ENCODE peak calls at places on chromosomes 12 and 14, in six cellular contexts. One of them, this sample, is unnamed.

GRCh38 chr14:103103461-103104388 is 9.2 kb downstream of the EXOC3L4 start:
- DNase-seq in mammary epithelial cell: peak; percentile 48
- DNase-seq in transverse colon: peak; percentile 84
- DNase-seq in MM.1S: no peak
- DNase-seq in upper lobe of right lung: peak; percentile 82
- DNase-seq in tibial artery: no peak
- DNase-seq in this sample: no peak

GRCh38 chr12:80892597-80893445 is 44.9 kb downstream of the LIN7A start:
- DNase-seq in transverse colon: no peak
- DNase-seq in MM.1S: no peak
- DNase-seq in tibial artery: no peak
- DNase-seq in upper lobe of right lung: no peak
- DNase-seq in mammary epithelial cell: no peak
- DNase-seq in this sample: peak; percentile 22

GRCh38 chr12:42946776-42947435 is 357.4 kb upstream of the PRICKLE1 start:
- DNase-seq in transverse colon: no peak
- DNase-seq in mammary epithelial cell: peak; percentile 53
- DNase-seq in tibial artery: no peak
- DNase-seq in MM.1S: no peak
- DNase-seq in upper lobe of right lung: no peak
- DNase-seq in this sample: no peak

GRCh38 chr14:62006116-62006737 is 244.0 kb downstream of the SNAPC1 start:
- DNase-seq in mammary epithelial cell: no peak
- DNase-seq in tibial artery: no peak
- DNase-seq in transverse colon: no peak
- DNase-seq in upper lobe of right lung: no peak
- DNase-seq in MM.1S: no peak
- DNase-seq in this sample: no peak

GRCh38 chr12:19498099-19498498 is 58.8 kb downstream of the AEBP2 start:
- DNase-seq in upper lobe of right lung: no peak
- DNase-seq in tibial artery: no peak
- DNase-seq in transverse colon: no peak
- DNase-seq in mammary epithelial cell: no peak
- DNase-seq in MM.1S: no peak
- DNase-seq in this sample: no peak

GRCh38 chr12:76470028-76470939 is 89.3 kb downstream of the OSBPL8 start:
- DNase-seq in transverse colon: no peak
- DNase-seq in upper lobe of right lung: no peak
- DNase-seq in mammary epithelial cell: peak; percentile 79
- DNase-seq in tibial artery: no peak
- DNase-seq in MM.1S: peak; percentile 45
- DNase-seq in this sample: peak; percentile 48

GRCh38 chr14:66606826-66607225 is 98.9 kb downstream of the GPHN start:
- DNase-seq in mammary epithelial cell: no peak
- DNase-seq in tibial artery: no peak
- DNase-seq in MM.1S: no peak
- DNase-seq in transverse colon: no peak
- DNase-seq in upper lobe of right lung: no peak
- DNase-seq in this sample: no peak

GRCh38 chr14:61034416-61035100 is 53.5 kb downstream of the SLC38A6 start:
- DNase-seq in tibial artery: no peak
- DNase-seq in upper lobe of right lung: no peak
- DNase-seq in MM.1S: peak; percentile 47
- DNase-seq in mammary epithelial cell: peak; percentile 34
- DNase-seq in transverse colon: peak; percentile 15
- DNase-seq in this sample: peak; percentile 15

GRCh38 chr12:8014836-8015235 is 17.7 kb upstream of the FOXJ2 start:
- DNase-seq in tibial artery: no peak
- DNase-seq in MM.1S: no peak
- DNase-seq in upper lobe of right lung: no peak
- DNase-seq in transverse colon: no peak
- DNase-seq in mammary epithelial cell: no peak
- DNase-seq in this sample: no peak

GRCh38 chr14:67571275-67571990 is 28.6 kb downstream of the PIGH start:
- DNase-seq in mammary epithelial cell: peak; percentile 37
- DNase-seq in tibial artery: peak; percentile 71
- DNase-seq in MM.1S: peak; percentile 42
- DNase-seq in upper lobe of right lung: peak; percentile 81
- DNase-seq in transverse colon: peak; percentile 70
- DNase-seq in this sample: peak; percentile 37

GRCh38 chr12:51863921-51864700 is 15.6 kb upstream of the FIGNL2 start:
- DNase-seq in tibial artery: no peak
- DNase-seq in transverse colon: no peak
- DNase-seq in upper lobe of right lung: peak; percentile 60
- DNase-seq in MM.1S: no peak
- DNase-seq in mammary epithelial cell: no peak
- DNase-seq in this sample: no peak

GRCh38 chr12:29207120-29207519 is 58.0 kb downstream of the FAR2 start:
- DNase-seq in upper lobe of right lung: no peak
- DNase-seq in transverse colon: no peak
- DNase-seq in tibial artery: peak; percentile 30
- DNase-seq in MM.1S: no peak
- DNase-seq in mammary epithelial cell: no peak
- DNase-seq in this sample: no peak

GRCh38 chr12:57491393-57492280 is 3.8 kb downstream of the MARS1 start:
- DNase-seq in MM.1S: no peak
- DNase-seq in mammary epithelial cell: no peak
- DNase-seq in transverse colon: no peak
- DNase-seq in upper lobe of right lung: no peak
- DNase-seq in tibial artery: no peak
- DNase-seq in this sample: no peak

GRCh38 chr14:102282751-102283465 is 22.1 kb downstream of the MOK start:
- DNase-seq in mammary epithelial cell: no peak
- DNase-seq in MM.1S: no peak
- DNase-seq in tibial artery: no peak
- DNase-seq in upper lobe of right lung: no peak
- DNase-seq in transverse colon: no peak
- DNase-seq in this sample: no peak

GRCh38 chr14:104386281-104386841 is 193.2 kb upstream of the C14orf180 start:
- DNase-seq in tibial artery: peak; percentile 14
- DNase-seq in upper lobe of right lung: peak; percentile 50
- DNase-seq in mammary epithelial cell: no peak
- DNase-seq in MM.1S: no peak
- DNase-seq in transverse colon: peak; percentile 2
- DNase-seq in this sample: no peak
- TF ChIP-seq CTCF in tibial artery: no peak
- TF ChIP-seq CTCF in upper lobe of right lung: no peak
- TF ChIP-seq CTCF in mammary epithelial cell: no peak
- TF ChIP-seq CTCF in MM.1S: no peak
- TF ChIP-seq CTCF in transverse colon: no peak
- TF ChIP-seq CTCF in this sample: peak; percentile 12

DNA sequence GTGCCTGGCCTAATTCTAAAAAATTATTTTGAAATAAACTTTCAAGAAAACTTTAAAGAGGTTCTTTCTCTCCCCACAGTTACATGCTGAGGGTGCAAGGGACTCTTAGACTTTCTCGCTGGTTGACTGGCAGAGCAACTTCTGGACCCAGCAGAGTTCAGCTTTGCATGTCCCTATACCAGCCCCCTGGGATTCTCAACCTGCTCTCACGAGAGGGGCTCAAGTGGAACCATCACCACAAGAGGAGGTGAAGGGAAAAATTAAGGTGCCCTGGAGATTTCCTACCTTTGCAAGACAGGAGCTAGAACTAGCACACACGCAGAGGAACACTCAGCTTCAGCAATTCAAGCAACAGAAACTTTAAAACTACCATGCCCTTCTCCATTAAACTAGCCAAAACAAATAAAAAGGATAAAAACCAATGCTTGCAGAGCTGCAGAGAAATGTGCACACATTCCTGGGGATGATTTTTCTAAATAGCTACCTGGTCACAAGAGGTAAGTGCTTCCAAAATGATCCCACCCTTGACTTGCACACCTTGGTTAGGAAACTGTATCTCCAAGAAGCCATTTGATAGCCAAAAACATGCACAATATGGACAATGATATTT is 2.5 kb downstream of the HVCN1 start:
- DNase-seq in transverse colon: no peak
- DNase-seq in MM.1S: no peak
- DNase-seq in upper lobe of right lung: no peak
- DNase-seq in tibial artery: no peak
- DNase-seq in mammary epithelial cell: no peak
- DNase-seq in this sample: no peak
- H3K4me3 ChIP-seq in transverse colon: no peak overlapping the region
- H3K4me3 ChIP-seq in MM.1S: no peak overlapping the region
- H3K4me3 ChIP-seq in upper lobe of right lung: no peak overlapping the region
- H3K4me3 ChIP-seq in tibial artery: no peak overlapping the region
- H3K4me3 ChIP-seq in mammary epithelial cell: no peak overlapping the region
- H3K4me3 ChIP-seq in this sample: peak overlapping the region; percentile 98

GRCh38 chr12:27068863-27069262 is 13.5 kb downstream of the C12orf71 start:
- DNase-seq in MM.1S: no peak
- DNase-seq in mammary epithelial cell: no peak
- DNase-seq in tibial artery: no peak
- DNase-seq in transverse colon: no peak
- DNase-seq in upper lobe of right lung: no peak
- DNase-seq in this sample: no peak
- H3K27me3 ChIP-seq in MM.1S: no peaks in the 10 kb centered on the region
- H3K27me3 ChIP-seq in mammary epithelial cell: no peaks in the 10 kb centered on the region
- H3K27me3 ChIP-seq in tibial artery: no peaks in the 10 kb centered on the region
- H3K27me3 ChIP-seq in transverse colon: no peaks in the 10 kb centered on the region
- H3K27me3 ChIP-seq in upper lobe of right lung: no peaks in the 10 kb centered on the region
- H3K27me3 ChIP-seq in this sample: no peaks in the 10 kb centered on the region

DNA sequence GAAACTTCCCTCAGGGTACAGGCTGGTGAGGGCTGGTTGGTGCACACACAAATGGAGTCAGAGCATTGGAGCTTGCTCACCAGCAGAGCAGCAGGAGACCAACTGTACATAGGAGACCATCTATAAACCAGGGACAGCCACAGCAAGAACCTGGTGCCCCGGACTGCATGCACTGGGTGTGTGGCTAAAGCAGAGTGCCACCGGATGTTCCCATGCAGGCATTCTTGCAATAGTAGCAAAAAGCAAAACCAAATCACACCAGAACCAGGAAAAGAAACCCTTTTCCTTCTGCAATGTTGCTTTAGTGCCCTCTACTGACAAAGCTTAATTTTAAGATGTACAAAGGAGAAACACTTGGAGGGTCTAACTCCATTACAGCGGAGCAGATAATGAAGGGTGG is 136.3 kb downstream of the MDGA2 start:
- DNase-seq in mammary epithelial cell: no peak
- DNase-seq in tibial artery: no peak
- DNase-seq in transverse colon: no peak
- DNase-seq in upper lobe of right lung: no peak
- DNase-seq in MM.1S: no peak
- DNase-seq in this sample: no peak
- TF ChIP-seq CTCF in mammary epithelial cell: no peak
- TF ChIP-seq CTCF in tibial artery: peak; percentile 25
- TF ChIP-seq CTCF in transverse colon: no peak
- TF ChIP-seq CTCF in upper lobe of right lung: peak; percentile 44
- TF ChIP-seq CTCF in MM.1S: peak; percentile 41
- TF ChIP-seq CTCF in this sample: no peak

DNA sequence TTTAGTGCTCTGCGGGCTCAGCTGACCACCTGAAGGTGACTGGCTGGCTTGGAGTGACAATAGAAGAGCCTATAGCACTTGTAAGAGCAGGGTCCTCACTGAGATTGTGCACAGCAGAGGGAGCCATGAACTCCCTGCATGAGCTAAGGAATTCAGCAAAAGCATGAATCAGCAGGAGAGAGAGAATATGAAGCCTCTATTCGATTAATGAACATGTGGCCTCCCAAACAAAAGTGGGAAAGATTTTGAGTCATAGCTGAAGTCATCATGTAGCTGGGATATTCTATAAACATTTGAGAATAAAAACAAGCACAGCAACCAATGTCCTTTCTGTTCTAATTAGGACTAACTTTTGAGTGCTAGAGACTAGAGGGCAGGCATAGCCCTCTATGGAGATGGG is 626.6 kb downstream of the DIO2 start:
- DNase-seq in upper lobe of right lung: no peak
- DNase-seq in tibial artery: no peak
- DNase-seq in mammary epithelial cell: peak; percentile 61
- DNase-seq in MM.1S: no peak
- DNase-seq in transverse colon: no peak
- DNase-seq in this sample: no peak
- H3K4me3 ChIP-seq in upper lobe of right lung: no peak overlapping the region
- H3K4me3 ChIP-seq in tibial artery: no peak overlapping the region
- H3K4me3 ChIP-seq in mammary epithelial cell: no peak overlapping the region
- H3K4me3 ChIP-seq in MM.1S: no peak overlapping the region
- H3K4me3 ChIP-seq in transverse colon: no peak overlapping the region
- H3K4me3 ChIP-seq in this sample: no peak overlapping the region

DNA sequence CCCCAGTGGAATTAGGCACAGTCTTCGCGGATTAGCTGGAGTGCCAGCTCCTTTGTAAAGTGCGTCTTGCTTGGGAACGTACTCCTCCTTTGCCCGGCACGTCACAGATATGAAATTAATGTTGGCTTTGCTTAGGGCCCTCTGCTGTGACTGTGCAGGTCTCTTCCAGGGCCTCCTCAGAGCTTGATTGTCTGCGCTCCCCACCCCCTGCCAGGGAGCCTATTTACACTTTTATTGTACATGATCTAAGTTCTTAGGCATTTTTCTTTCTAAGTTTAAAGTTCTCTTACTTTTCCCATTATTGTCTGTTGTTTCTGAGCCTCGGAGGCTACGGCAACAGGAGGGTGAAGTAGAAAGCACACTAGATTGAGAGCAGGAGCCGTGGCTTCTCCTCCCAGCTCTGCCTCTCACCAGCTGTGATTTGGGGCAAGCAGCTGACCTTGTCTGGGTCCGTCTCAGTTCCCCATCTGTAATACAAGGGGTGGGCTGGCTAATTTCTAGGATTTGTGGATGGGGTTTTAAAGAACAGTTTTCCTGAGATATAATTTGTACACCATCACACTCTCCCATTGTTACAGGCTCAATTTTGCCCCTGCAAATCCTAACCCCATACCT is 81.8 kb downstream of the TSPAN9 start:
- DNase-seq in transverse colon: no peak
- DNase-seq in mammary epithelial cell: no peak
- DNase-seq in MM.1S: no peak
- DNase-seq in upper lobe of right lung: no peak
- DNase-seq in tibial artery: no peak
- DNase-seq in this sample: no peak
- H3K27me3 ChIP-seq in transverse colon: no peaks in the 10 kb centered on the region
- H3K27me3 ChIP-seq in mammary epithelial cell: no peaks in the 10 kb centered on the region
- H3K27me3 ChIP-seq in MM.1S: peaks cover 73% of the 10 kb centered on the region
- H3K27me3 ChIP-seq in upper lobe of right lung: no peaks in the 10 kb centered on the region
- H3K27me3 ChIP-seq in tibial artery: no peaks in the 10 kb centered on the region
- H3K27me3 ChIP-seq in this sample: peaks cover 3% of the 10 kb centered on the region

GRCh38 chr14:24297190-24297964 is 2.2 kb downstream of the DHRS1 start:
- DNase-seq in transverse colon: no peak
- DNase-seq in mammary epithelial cell: peak; percentile 54
- DNase-seq in MM.1S: no peak
- DNase-seq in tibial artery: no peak
- DNase-seq in upper lobe of right lung: no peak
- DNase-seq in this sample: no peak
- TF ChIP-seq CTCF in transverse colon: peak; percentile 41
- TF ChIP-seq CTCF in mammary epithelial cell: peak; percentile 58
- TF ChIP-seq CTCF in MM.1S: no peak
- TF ChIP-seq CTCF in tibial artery: no peak
- TF ChIP-seq CTCF in upper lobe of right lung: peak; percentile 27
- TF ChIP-seq CTCF in this sample: peak; percentile 26